ENCODE peak calls at places on chromosome 10, in four cellular contexts. One of them, this sample, is unnamed.

GRCh38 chr10:1170867-1171180 is 114.6 kb downstream of the WDR37 start:
- DNase-seq in GM04503: no peak
- DNase-seq in fibroblast of lung: no peak
- DNase-seq in naive B cell: no peak
- DNase-seq in this sample: no peak

GRCh38 chr10:102545997-102546396 is 42.2 kb downstream of the SUFU start:
- DNase-seq in GM04503: no peak
- DNase-seq in fibroblast of lung: no peak
- DNase-seq in naive B cell: no peak
- DNase-seq in this sample: no peak

GRCh38 chr10:58951750-58952149 is 224.7 kb upstream of the PHYHIPL start:
- DNase-seq in GM04503: peak; percentile 86
- DNase-seq in fibroblast of lung: no peak
- DNase-seq in naive B cell: no peak
- DNase-seq in this sample: peak; percentile 51

GRCh38 chr10:71964669-71965515 is 697 bp downstream of the CHST3 start:
- DNase-seq in GM04503: no peak
- DNase-seq in fibroblast of lung: peak; percentile 73
- DNase-seq in naive B cell: no peak
- DNase-seq in this sample: no peak

GRCh38 chr10:59750155-59750945 is 2.9 kb downstream of the MRLN start:
- DNase-seq in GM04503: no peak
- DNase-seq in fibroblast of lung: no peak
- DNase-seq in naive B cell: no peak
- DNase-seq in this sample: no peak

GRCh38 chr10:1233031-1233430 is 176.8 kb downstream of the WDR37 start:
- DNase-seq in GM04503: no peak
- DNase-seq in fibroblast of lung: no peak
- DNase-seq in naive B cell: no peak
- DNase-seq in this sample: no peak

GRCh38 chr10:69092959-69093850 is 5.3 kb downstream of the SRGN start:
- DNase-seq in GM04503: peak; percentile 40
- DNase-seq in fibroblast of lung: peak; percentile 93
- DNase-seq in naive B cell: peak; percentile 82
- DNase-seq in this sample: peak; percentile 65

GRCh38 chr10:34850558-34850957 is 35.5 kb upstream of the PARD3 start:
- DNase-seq in GM04503: no peak
- DNase-seq in fibroblast of lung: no peak
- DNase-seq in naive B cell: no peak
- DNase-seq in this sample: no peak

GRCh38 chr10:52424343-52424742 is 110.3 kb downstream of the DKK1 start:
- DNase-seq in GM04503: no peak
- DNase-seq in fibroblast of lung: no peak
- DNase-seq in naive B cell: no peak
- DNase-seq in this sample: no peak

GRCh38 chr10:70778267-70778924 is 6.8 kb downstream of the TBATA start:
- DNase-seq in GM04503: no peak
- DNase-seq in fibroblast of lung: no peak
- DNase-seq in naive B cell: no peak
- DNase-seq in this sample: no peak

GRCh38 chr10:19629559-19629958 is 186.7 kb upstream of the PLXDC2 start:
- DNase-seq in GM04503: no peak
- DNase-seq in fibroblast of lung: peak; percentile 82
- DNase-seq in naive B cell: no peak
- DNase-seq in this sample: no peak

GRCh38 chr10:5776150-5776880 is 36.9 kb downstream of the GDI2 start:
- DNase-seq in GM04503: no peak
- DNase-seq in fibroblast of lung: peak; percentile 16
- DNase-seq in naive B cell: no peak
- DNase-seq in this sample: no peak

GRCh38 chr10:45673074-45673628 is 579 bp upstream of the ZFAND4 start:
- DNase-seq in GM04503: no peak
- DNase-seq in fibroblast of lung: peak; percentile 5
- DNase-seq in naive B cell: peak; percentile 9
- DNase-seq in this sample: no peak

GRCh38 chr10:11854301-11854700 is 31.1 kb downstream of the PROSER2 start:
- DNase-seq in GM04503: no peak
- DNase-seq in fibroblast of lung: no peak
- DNase-seq in naive B cell: no peak
- DNase-seq in this sample: no peak

GRCh38 chr10:103238506-103239252 is 7.0 kb upstream of the RPEL1 start:
- DNase-seq in GM04503: peak; percentile 33
- DNase-seq in fibroblast of lung: peak; percentile 53
- DNase-seq in naive B cell: no peak
- DNase-seq in this sample: peak; percentile 36

GRCh38 chr10:95906675-95907453 is 911 bp upstream of the CC2D2B start:
- DNase-seq in GM04503: peak; percentile 21
- DNase-seq in fibroblast of lung: peak; percentile 74
- DNase-seq in naive B cell: no peak
- DNase-seq in this sample: peak; percentile 12

GRCh38 chr10:59808896-59809643 is 55.8 kb upstream of the MRLN start:
- DNase-seq in GM04503: peak; percentile 5
- DNase-seq in fibroblast of lung: peak; percentile 50
- DNase-seq in naive B cell: peak; percentile 48
- DNase-seq in this sample: no peak

GRCh38 chr10:22539579-22540160 is 174.7 kb downstream of the PIP4K2A start:
- DNase-seq in GM04503: no peak
- DNase-seq in fibroblast of lung: no peak
- DNase-seq in naive B cell: no peak
- DNase-seq in this sample: no peak

GRCh38 chr10:7872041-7872442 is 53.7 kb downstream of the TAF3 start:
- DNase-seq in GM04503: no peak
- DNase-seq in fibroblast of lung: peak; percentile 37
- DNase-seq in naive B cell: peak; percentile 20
- DNase-seq in this sample: no peak